ENCODE peak calls at places on chromosomes 3 and 15, in seven cellular contexts. M, W, N, X, E, U and T are unnamed samples.

GRCh38 chr3:51687472-51688205 is 16.6 kb downstream of the TEX264 start:
- DNase-seq in X (peak), N (no peak), W (no peak), M (no peak), U (no peak), E (no peak), T (no peak)

GRCh38 chr3:111156506-111156905 is 84.9 kb downstream of the NECTIN3 start:
- DNase-seq in X (peak), U (no peak), W (no peak), E (no peak), N (no peak), M (no peak), T (no peak)

GRCh38 chr3:59425371-59425770 is 375.5 kb upstream of the CFAP20DC start:
- DNase-seq in U (no peak), M (no peak), N (no peak), X (peak), E (no peak), W (no peak), T (no peak)

GRCh38 chr3:37096292-37096691 is 78.1 kb downstream of the LRRFIP2 start:
- DNase-seq in W (no peak), E (no peak), U (no peak), N (no peak), M (no peak), X (peak), T (no peak)

GRCh38 chr15:55267401-55268053 is 22.1 kb downstream of the RAB27A start:
- DNase-seq in X (peak), U (no peak), E (no peak), M (no peak), N (peak), W (no peak), T (peak)

GRCh38 chr3:51024765-51025681 is 350.3 kb downstream of the DOCK3 start:
- DNase-seq in X (no peak), U (no peak), M (peak), W (no peak), E (no peak), N (peak), T (no peak)

GRCh38 chr3:31911643-31912042 is 69.4 kb downstream of the OSBPL10 start:
- DNase-seq in N (no peak), E (no peak), M (no peak), U (no peak), W (no peak), X (no peak), T (no peak)

GRCh38 chr3:13332158-13332557 is 88.0 kb downstream of the NUP210 start:
- DNase-seq in U (no peak), N (no peak), W (no peak), X (no peak), E (no peak), M (no peak), T (no peak)

GRCh38 chr15:90862964-90863721 is 5.2 kb upstream of the FURIN start:
- DNase-seq in N (peak), E (no peak), W (no peak), U (no peak), M (no peak), X (peak), T (peak)

GRCh38 chr3:185779461-185779860 is 45.4 kb downstream of the IGF2BP2 start:
- DNase-seq in N (no peak), W (no peak), M (no peak), E (no peak), U (no peak), X (no peak), T (no peak)

GRCh38 chr15:23648920-23649515 is 1.4 kb upstream of the MAGEL2 start:
- DNase-seq in U (peak), W (no peak), N (peak), X (peak), E (no peak), M (no peak), T (no peak)

GRCh38 chr15:61888074-61888780 is 172.0 kb downstream of the VPS13C start:
- DNase-seq in M (no peak), X (peak), E (no peak), N (no peak), W (no peak), U (no peak), T (no peak)

GRCh38 chr15:52193791-52194190 is 2.6 kb upstream of the GNB5 start:
- DNase-seq in W (no peak), M (no peak), U (no peak), E (peak), N (no peak), X (no peak), T (no peak)

GRCh38 chr3:9503283-9503682 is 50.3 kb downstream of the LHFPL4 start:
- DNase-seq in M (peak), X (peak), U (peak), E (peak), W (peak), N (peak), T (no peak)

GRCh38 chr15:74957301-74958035 is 896 bp upstream of the RPP25 start:
- DNase-seq in M (no peak), E (no peak), W (no peak), U (peak), N (peak), X (peak), T (no peak)

GRCh38 chr3:47250309-47251060 is 32.1 kb downstream of the KIF9 start:
- DNase-seq in U (no peak), X (peak), M (peak), E (no peak), N (peak), W (peak), T (no peak)

GRCh38 chr3:112351823-112352222 is 18.9 kb downstream of the CD200 start:
- DNase-seq in W (no peak), U (no peak), E (no peak), M (no peak), N (no peak), X (no peak), T (no peak)

GRCh38 chr3:52841211-52841980 is 6.6 kb upstream of the MUSTN1 start:
- DNase-seq in W (no peak), N (no peak), E (no peak), M (no peak), U (no peak), X (no peak), T (no peak)

GRCh38 chr15:28996953-28997352 is 111.2 kb downstream of the APBA2 start:
- DNase-seq in E (no peak), X (no peak), M (no peak), U (no peak), N (no peak), W (no peak), T (no peak)

GRCh38 chr3:72657666-72658065 is 190.6 kb downstream of the SHQ1 start:
- DNase-seq in U (no peak), E (no peak), M (peak), X (no peak), W (no peak), N (no peak), T (no peak)

GRCh38 chr3:157590273-157590672 is 87.1 kb upstream of the VEPH1 start:
- DNase-seq in U (no peak), N (no peak), W (no peak), E (no peak), X (no peak), M (no peak), T (no peak)

GRCh38 chr3:39130693-39131265 is 22.6 kb downstream of the CSRNP1 start:
- DNase-seq in M (no peak), E (no peak), W (no peak), U (no peak), N (no peak), X (no peak), T (no peak)

GRCh38 chr15:48367483-48367882 is 36.3 kb downstream of the DUT start:
- DNase-seq in M (no peak), W (no peak), U (no peak), X (peak), E (no peak), N (no peak), T (no peak)

GRCh38 chr15:45205192-45205591 is 17.4 kb upstream of the SHF start:
- DNase-seq in E (no peak), W (peak), U (peak), M (peak), X (peak), N (no peak), T (no peak)
- TF ChIP-seq CTCF in E (peak), W (peak), U (peak), M (peak), X (peak), N (peak), T (peak)

GRCh38 chr3:129313415-129313982 is 34.8 kb downstream of the HMCES start:
- DNase-seq in W (no peak), M (no peak), X (no peak), E (no peak), U (no peak), N (no peak), T (no peak)

GRCh38 chr3:129316121-129317013 is 37.7 kb downstream of the HMCES start:
- DNase-seq in X (peak), W (peak), U (peak), N (peak), M (peak), E (peak), T (peak)

GRCh38 chr3:129313983-129314756 is 35.5 kb downstream of the HMCES start:
- DNase-seq in W (no peak), X (peak), E (no peak), U (no peak), N (no peak), M (no peak), T (no peak)

GRCh38 chr3:129315386-129315991 is 36.8 kb downstream of the HMCES start:
- DNase-seq in M (peak), E (no peak), U (peak), W (no peak), X (peak), N (peak), T (no peak)

DNA sequence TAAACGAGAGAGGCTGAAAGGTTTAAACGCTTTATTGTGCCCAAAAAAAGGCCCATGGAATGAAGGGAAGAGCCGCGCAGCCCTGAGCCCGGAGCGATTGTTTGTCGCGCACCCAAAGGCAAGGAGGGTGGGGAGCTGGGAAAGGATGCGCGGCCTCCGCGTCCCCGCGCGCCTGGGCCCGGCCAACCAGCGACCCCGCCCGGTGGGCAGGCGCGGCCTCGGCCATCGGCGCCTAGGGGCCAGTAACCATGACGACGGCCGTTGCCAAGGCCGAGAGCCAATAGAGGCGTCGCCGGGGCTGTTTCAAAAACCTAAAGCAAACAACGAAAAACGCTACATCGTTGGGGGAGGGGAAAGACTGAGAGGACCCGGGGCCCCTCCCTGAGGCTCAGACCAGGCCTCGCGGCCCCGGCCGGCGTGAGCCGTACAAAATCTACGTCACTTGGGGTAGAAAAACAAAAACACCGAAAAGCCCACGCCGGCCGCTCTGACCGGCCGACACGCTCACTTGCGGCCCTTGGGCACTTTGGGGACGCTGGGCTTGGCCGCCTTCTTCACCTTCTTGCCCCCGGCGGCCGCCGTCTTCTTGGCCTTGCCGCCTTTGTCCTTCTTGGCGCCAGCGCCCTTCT is 36.2 kb downstream of the HMCES start:
- DNase-seq in E (peak), W (peak), X (peak), N (peak), U (peak), M (peak), T (no peak)
- TF ChIP-seq CTCF in E (peak), W (no peak), X (peak), N (peak), U (peak), M (no peak), T (no peak)

DNA sequence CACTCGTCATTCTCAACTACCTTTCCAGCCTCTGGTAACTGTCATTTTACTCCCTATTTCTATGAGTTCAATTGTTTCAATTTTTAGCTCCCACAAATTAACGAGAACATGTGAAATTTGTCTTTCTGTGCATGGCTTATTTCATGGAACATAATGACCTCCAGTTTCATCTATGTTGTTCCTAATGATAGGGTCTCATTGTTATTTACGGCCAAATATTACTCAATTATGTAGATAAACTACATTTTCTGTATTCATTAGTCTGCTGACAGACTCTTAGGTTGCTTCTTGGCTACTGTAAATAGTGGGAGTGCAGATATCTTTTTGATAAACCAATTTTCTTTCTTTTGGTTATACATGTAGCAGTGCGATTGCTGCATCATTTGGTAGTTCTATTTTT is 374.9 kb upstream of the ROBO1 start:
- DNase-seq in X (no peak), M (no peak), N (no peak), W (no peak), E (no peak), U (no peak), T (no peak)
- TF ChIP-seq CTCF in X (no peak), M (no peak), N (no peak), W (no peak), E (no peak), U (no peak), T (no peak)

GRCh38 chr3:69906351-69906966 is 93.1 kb upstream of the SAMMSON start:
- DNase-seq in X (no peak), M (no peak), W (no peak), U (no peak), N (no peak), E (no peak), T (no peak)

GRCh38 chr3:69900331-69900730 is 99.2 kb upstream of the SAMMSON start:
- DNase-seq in X (no peak), N (no peak), W (no peak), U (no peak), E (no peak), M (no peak), T (no peak)

GRCh38 chr3:69907554-69907953 is 92.0 kb upstream of the SAMMSON start:
- DNase-seq in X (no peak), U (no peak), M (no peak), W (no peak), E (no peak), N (no peak), T (no peak)

GRCh38 chr3:69901802-69902201 is 97.7 kb upstream of the SAMMSON start:
- DNase-seq in N (no peak), W (no peak), M (no peak), X (no peak), U (no peak), E (no peak), T (no peak)

DNA sequence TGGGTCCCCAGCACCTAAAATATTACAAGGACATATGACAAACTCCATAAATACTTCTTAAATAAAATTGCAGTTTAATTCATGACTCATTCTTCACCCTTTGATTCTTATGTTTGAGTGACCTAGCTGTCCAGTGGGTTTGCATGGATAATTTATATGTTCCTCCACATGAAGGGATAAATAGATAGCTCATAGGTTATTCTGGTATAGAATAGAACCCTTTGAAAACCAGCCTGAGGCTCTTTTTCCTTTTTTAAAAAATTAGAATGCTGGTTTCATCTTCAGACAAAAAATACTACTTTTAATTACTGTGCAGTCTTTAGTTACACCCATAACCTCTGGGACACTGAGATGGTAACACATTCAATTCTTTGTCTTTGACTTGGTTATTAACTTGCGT is 97.1 kb upstream of the SAMMSON start:
- DNase-seq in W (no peak), E (no peak), U (no peak), M (no peak), N (no peak), X (no peak), T (no peak)
- TF ChIP-seq CTCF in W (no peak), E (no peak), U (no peak), M (no peak), N (no peak), X (no peak), T (no peak)

DNA sequence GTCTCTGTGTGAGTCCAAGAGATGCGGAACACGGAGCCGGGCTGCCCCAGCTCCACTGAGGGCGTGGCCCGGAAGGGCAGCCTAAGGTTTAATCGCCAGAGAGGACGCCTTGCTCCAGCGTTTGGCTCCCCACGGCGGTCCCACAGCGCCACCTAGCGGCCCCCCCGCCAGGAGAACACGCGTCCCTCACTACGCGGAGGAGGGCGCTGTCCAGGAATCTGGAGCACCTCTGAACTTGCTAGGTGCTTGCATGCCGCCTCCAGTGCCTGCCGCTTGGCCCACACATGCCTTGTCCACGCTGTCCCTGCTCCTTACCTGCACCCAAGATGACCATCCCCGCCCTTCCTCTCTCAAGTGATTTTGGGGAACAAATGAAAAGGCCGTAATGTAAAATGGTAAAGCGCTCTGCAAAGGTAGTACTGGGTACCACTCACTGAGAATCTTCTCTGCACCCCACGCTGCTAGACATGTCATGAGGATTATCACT is 14.4 kb upstream of the MRPS22 start:
- DNase-seq in M (peak), N (peak), X (peak), U (peak), W (peak), E (peak), T (peak)
- TF ChIP-seq CTCF in M (peak), N (peak), X (peak), U (peak), W (peak), E (peak), T (peak)

GRCh38 chr3:148629006-148629405 is 68.7 kb upstream of the AGTR1 start:
- DNase-seq in E (no peak), W (no peak), M (no peak), U (no peak), N (no peak), X (no peak), T (no peak)

GRCh38 chr3:148625991-148626390 is 71.7 kb upstream of the AGTR1 start:
- DNase-seq in X (no peak), W (no peak), N (no peak), E (no peak), M (no peak), U (no peak), T (no peak)

GRCh38 chr3:148631124-148631903 is 66.4 kb upstream of the AGTR1 start:
- DNase-seq in M (peak), U (no peak), X (no peak), N (no peak), W (no peak), E (no peak), T (no peak)
- TF ChIP-seq CTCF in M (peak), U (no peak), X (peak), N (no peak), W (peak), E (peak), T (no peak)

DNA sequence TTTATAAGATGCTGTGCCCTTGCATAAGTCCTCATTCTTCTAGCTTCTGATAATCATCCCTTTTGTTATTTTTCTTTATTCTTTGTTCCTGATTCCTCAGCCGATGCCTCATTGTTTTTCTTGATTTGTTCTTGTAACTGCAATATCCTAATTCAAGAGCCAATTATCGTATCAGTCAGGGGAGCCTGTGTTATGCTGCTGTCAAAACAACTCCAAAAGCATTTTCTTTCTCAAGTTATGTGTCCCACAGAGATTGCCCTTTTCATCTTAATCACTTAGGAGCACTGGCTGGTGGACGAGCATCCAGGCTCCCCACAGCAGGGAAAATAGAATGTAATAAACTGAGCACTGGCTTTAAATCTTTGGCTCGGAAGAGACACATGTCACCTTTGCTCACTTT is 207.3 kb downstream of the CHL1 start:
- DNase-seq in M (no peak), U (no peak), E (no peak), N (no peak), X (no peak), W (no peak), T (no peak)
- TF ChIP-seq CTCF in M (no peak), U (no peak), E (no peak), N (no peak), X (no peak), W (no peak), T (no peak)